ENCODE peak calls at places on chromosomes 2 and 18, in nine cellular contexts. O, P, Q, F, B, H, R, G and W are unnamed samples.

GRCh38 chr2:170582313-170582712 is 132.8 kb upstream of the SP5 start:
- DNase-seq in O (no peak), H (no peak), Q (no peak), R (no peak), F (no peak), B (no peak), P (no peak), G (no peak), W (no peak)

GRCh38 chr2:227908266-227909054 is 37.0 kb downstream of the DAW1 start:
- DNase-seq in P (no peak), Q (no peak), H (no peak), G (peak; percentile 24), O (no peak), R (no peak), B (no peak), F (peak; percentile 50), W (no peak)

GRCh38 chr18:29145993-29146539 is 969.1 kb upstream of the CDH2 start:
- DNase-seq in G (no peak), R (no peak), B (no peak), Q (no peak), P (no peak), H (no peak), O (no peak), F (no peak), W (no peak)

GRCh38 chr18:75500510-75500909 is 73.0 kb upstream of the SMIM21 start:
- DNase-seq in F (no peak), P (no peak), H (no peak), B (no peak), G (peak; percentile 56), Q (no peak), O (no peak), R (no peak), W (no peak)

GRCh38 chr2:7725132-7725849 is 808.1 kb downstream of the RNF144A start:
- DNase-seq in G (peak; percentile 62), Q (no peak), O (no peak), B (no peak), R (no peak), H (no peak), P (no peak), F (peak; percentile 16), W (no peak)

GRCh38 chr2:174778479-174778962 is 14.2 kb upstream of the CHRNA1 start:
- DNase-seq in F (peak; percentile 97), B (peak; percentile 63), O (no peak), R (peak; percentile 22), P (no peak), G (peak; percentile 100), H (peak; percentile 53), Q (peak; percentile 48), W (peak; percentile 51)

GRCh38 chr18:45156941-45157340 is 458.3 kb upstream of the SLC14A2 start:
- DNase-seq in P (no peak), R (no peak), Q (no peak), F (peak; percentile 80), O (no peak), H (no peak), B (no peak), G (peak; percentile 84), W (no peak)

GRCh38 chr2:40363631-40364030 is 88.3 kb downstream of the SLC8A1 start:
- DNase-seq in R (no peak), G (peak; percentile 69), O (no peak), H (no peak), F (peak; percentile 58), Q (no peak), B (no peak), P (no peak), W (no peak)

GRCh38 chr18:11178951-11179549 is 29.7 kb upstream of the PIEZO2 start:
- DNase-seq in B (no peak), F (peak; percentile 28), O (no peak), G (peak; percentile 63), Q (no peak), P (no peak), H (peak; percentile 20), R (peak; percentile 76), W (no peak)

GRCh38 chr2:118807668-118808428 is 39.6 kb downstream of the EN1 start:
- DNase-seq in F (no peak), P (no peak), H (no peak), G (no peak), R (no peak), Q (no peak), B (no peak), O (no peak), W (no peak)

GRCh38 chr18:62505669-62506494 is 16.9 kb upstream of the ZCCHC2 start:
- DNase-seq in P (no peak), B (no peak), O (peak; percentile 62), G (peak; percentile 30), R (no peak), F (peak; percentile 8), H (no peak), Q (no peak), W (peak; percentile 71)

GRCh38 chr2:10043256-10043905 is at the start of gene KLF11:
- DNase-seq in O (peak; percentile 97), P (no peak), R (peak; percentile 97), G (peak; percentile 92), H (peak; percentile 95), B (peak; percentile 95), F (peak; percentile 93), Q (peak; percentile 94), W (peak; percentile 97)

GRCh38 chr2:10043906-10044601 is 704 bp downstream of the KLF11 start:
- DNase-seq in P (peak; percentile 71), R (peak; percentile 99), F (peak; percentile 94), H (peak; percentile 99), O (peak; percentile 100), Q (peak; percentile 99), B (peak; percentile 99), G (peak; percentile 95), W (peak; percentile 97)

GRCh38 chr2:10041711-10042110 is 1.6 kb upstream of the KLF11 start:
- DNase-seq in Q (no peak), O (no peak), R (no peak), P (no peak), G (no peak), H (no peak), B (no peak), F (no peak), W (no peak)

GRCh38 chr2:10039658-10040410 is 3.5 kb upstream of the KLF11 start:
- DNase-seq in R (peak; percentile 69), F (no peak), G (no peak), H (peak; percentile 44), O (no peak), B (peak; percentile 92), Q (peak; percentile 42), P (no peak), W (no peak)

DNA sequence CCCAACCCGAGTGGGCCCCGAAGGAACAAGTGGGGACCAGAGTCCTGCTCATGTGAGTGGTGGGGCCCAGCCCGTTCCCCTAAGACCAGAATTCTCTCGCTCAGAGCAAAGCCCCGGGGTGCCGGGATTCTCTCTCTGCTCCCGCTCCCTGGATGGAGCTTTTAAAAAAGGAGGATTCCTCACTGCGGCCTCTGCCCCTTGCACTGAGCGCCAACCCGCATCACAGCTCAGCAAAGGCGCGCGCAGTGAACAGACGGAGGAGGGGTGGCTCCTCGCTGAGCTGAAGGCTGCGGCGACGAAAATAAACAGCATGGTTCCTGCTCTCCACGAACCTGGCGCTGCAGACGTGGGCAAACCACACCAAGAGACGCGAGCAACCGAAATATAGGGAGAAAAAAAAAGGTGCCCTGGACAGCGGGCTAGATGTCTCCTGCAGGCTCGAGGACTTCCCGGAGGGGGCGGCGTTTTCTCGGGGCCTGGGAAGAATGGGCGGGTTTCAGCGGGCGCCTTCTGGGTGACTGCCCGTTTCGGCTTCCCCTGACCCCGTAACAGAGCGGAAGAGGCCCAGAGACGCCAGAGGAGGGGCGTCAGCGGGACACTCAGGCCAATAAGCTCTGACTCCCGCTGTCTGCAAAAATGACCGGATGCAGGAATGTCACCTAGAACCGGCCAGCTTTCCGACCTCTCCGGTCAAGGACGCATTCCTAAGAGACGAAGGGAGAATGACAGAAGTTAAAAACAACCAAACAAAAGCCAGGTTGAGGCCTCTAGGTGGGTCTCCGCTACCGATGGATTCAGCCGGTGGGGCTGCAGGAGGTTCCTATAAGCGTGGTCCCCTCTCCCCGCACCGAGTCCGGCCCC is 819 bp upstream of the KLF11 start:
- DNase-seq in B (peak; percentile 95), H (peak; percentile 92), P (no peak), Q (peak; percentile 75), R (peak; percentile 88), O (peak; percentile 48), F (peak; percentile 81), G (peak; percentile 87), W (peak; percentile 50)
- TF ChIP-seq CTCF in B (no peak), H (peak; percentile 30), P (no peak), Q (no peak), R (no peak), O (no peak), F (no peak), G (peak; percentile 11), W (no peak)

GRCh38 chr18:33270297-33270696 is 170.2 kb downstream of the CCDC178 start:
- DNase-seq in R (no peak), F (no peak), H (no peak), B (no peak), O (no peak), P (no peak), G (no peak), Q (no peak), W (no peak)
- TF ChIP-seq CTCF in R (no peak), F (no peak), H (no peak), B (no peak), O (no peak), P (no peak), G (no peak), Q (no peak), W (no peak)

DNA sequence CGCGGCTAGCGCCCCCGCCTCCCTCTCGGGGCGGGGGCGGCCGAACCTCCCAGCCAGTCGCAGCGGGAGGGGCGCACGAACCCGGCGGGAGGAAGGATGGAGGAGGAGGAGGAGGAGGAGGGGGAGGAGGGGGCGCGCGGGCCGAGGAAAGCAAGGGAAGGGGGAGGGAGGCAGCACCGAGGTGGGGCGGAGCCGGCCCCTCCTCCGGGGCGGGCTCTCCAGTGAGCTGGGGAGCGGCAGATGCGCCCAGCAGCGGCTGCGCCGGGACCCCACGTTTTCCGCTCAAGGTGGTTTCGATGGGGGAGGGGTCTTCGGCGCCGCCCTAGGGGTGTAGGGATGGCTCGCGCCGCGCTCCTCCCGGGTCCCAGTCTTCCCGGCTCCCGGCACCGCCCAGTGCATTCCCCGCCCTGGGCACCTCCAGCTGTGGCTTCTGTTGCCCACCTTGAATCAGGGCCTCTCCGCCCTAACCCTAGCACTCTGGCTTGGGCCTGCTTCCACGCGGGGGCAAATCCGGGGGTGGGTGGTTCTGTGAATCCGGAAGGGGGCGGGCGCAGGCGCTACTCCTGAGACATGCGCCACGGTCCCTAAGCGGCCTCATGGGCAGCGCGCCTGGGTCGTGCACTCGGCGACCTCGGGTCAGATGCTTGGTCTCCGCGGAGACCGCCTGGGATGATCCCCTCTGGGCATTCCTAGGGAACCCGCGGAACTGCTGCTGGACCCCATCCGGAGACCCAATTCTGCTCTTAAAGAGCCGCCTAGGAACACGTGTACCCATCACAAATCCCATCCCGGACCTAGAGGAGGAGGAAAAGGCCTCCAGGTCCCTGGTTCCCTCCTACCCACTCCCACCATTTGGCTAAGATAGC is at the start of gene FBXO41:
- DNase-seq in H (no peak), Q (peak; percentile 57), P (peak; percentile 70), G (peak; percentile 26), O (peak; percentile 77), R (peak; percentile 35), F (no peak), B (no peak), W (peak; percentile 94)
- TF ChIP-seq CTCF in H (no peak), Q (no peak), P (no peak), G (no peak), O (peak; percentile 3), R (no peak), F (no peak), B (no peak), W (no peak)

DNA sequence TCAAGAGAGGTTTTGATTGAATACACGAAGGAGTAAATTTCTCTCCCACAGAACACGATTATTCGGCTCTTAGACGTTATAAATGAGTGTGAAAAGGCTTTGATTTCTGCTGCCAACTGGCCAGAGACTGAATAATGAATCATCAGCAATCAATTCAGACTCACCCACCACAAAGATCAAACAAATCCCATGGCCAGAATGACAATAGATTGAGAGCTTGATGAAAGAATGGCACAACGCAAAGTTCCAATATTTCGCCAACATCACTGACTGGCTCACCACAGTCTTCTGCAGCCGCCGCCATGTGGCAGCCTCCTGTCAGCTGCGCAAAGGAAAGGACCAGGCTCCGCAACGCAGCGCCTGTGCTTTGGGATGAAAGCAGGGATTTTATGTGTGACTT is 104.5 kb upstream of the SOX11 start:
- DNase-seq in G (no peak), Q (no peak), P (no peak), H (no peak), R (no peak), O (no peak), B (no peak), F (no peak), W (no peak)
- TF ChIP-seq CTCF in G (no peak), Q (no peak), P (no peak), H (no peak), R (no peak), O (no peak), B (no peak), F (no peak), W (no peak)